ENCODE peak calls at places on chromosomes 2 and 18, in eight cellular contexts. W, E, Z, G, K, N, X and A are unnamed samples.

GRCh38 chr2:148643421-148643820 is 1.1 kb upstream of the EPC2 start:
- DNase-seq in X (no peak), N (no peak), W (no peak), E (no peak), G (no peak), Z (no peak), K (no peak), A (no peak)

GRCh38 chr2:40041983-40042382 is 262.9 kb upstream of the THUMPD2 start:
- DNase-seq in W (peak; percentile 18), G (peak; percentile 58), X (no peak), E (no peak), N (peak; percentile 82), K (no peak), Z (no peak), A (peak; percentile 75)

GRCh38 chr2:66866331-66867037 is 431.6 kb downstream of the MEIS1 start:
- DNase-seq in N (no peak), K (no peak), Z (no peak), X (no peak), W (no peak), G (no peak), E (no peak), A (no peak)

GRCh38 chr2:234102112-234102511 is 51.6 kb downstream of the SPP2 start:
- DNase-seq in Z (no peak), K (no peak), N (no peak), G (no peak), E (no peak), W (peak; percentile 72), X (peak; percentile 63), A (peak; percentile 14)

GRCh38 chr2:17877811-17878221 is 651 bp upstream of the KCNS3 start:
- DNase-seq in X (peak; percentile 11), N (peak; percentile 8), W (no peak), E (no peak), G (no peak), K (no peak), Z (no peak), A (no peak)

GRCh38 chr2:216130346-216130951 is 21.3 kb downstream of the XRCC5 start:
- DNase-seq in N (peak; percentile 57), W (no peak), K (no peak), X (no peak), G (no peak), E (no peak), Z (no peak), A (no peak)

GRCh38 chr2:143451622-143452021 is 322.4 kb downstream of the ARHGAP15 start:
- DNase-seq in W (no peak), E (no peak), K (no peak), X (peak; percentile 60), G (peak; percentile 86), N (no peak), Z (no peak), A (peak; percentile 69)

GRCh38 chr18:23193727-23194126 is 58.4 kb downstream of the CABLES1 start:
- DNase-seq in N (no peak), G (no peak), K (no peak), X (no peak), E (no peak), W (no peak), Z (no peak), A (no peak)

GRCh38 chr2:206642075-206643025 is at the start of gene FAM237A:
- DNase-seq in K (peak; percentile 84), W (peak; percentile 45), G (peak; percentile 63), X (peak; percentile 44), Z (no peak), E (peak; percentile 6), N (peak; percentile 73), A (peak; percentile 42)

GRCh38 chr2:9269295-9269694 is 62.7 kb downstream of the ASAP2 start:
- DNase-seq in K (no peak), G (no peak), W (no peak), Z (no peak), X (no peak), E (no peak), N (no peak), A (no peak)

GRCh38 chr18:78583739-78584066 is 395.9 kb upstream of the SALL3 start:
- DNase-seq in N (no peak), W (no peak), G (no peak), K (no peak), X (no peak), Z (no peak), E (no peak), A (no peak)

GRCh38 chr2:3174626-3175567 is 202.7 kb downstream of the EIPR1 start:
- DNase-seq in G (no peak), X (no peak), E (no peak), Z (no peak), N (no peak), K (peak; percentile 71), W (no peak), A (no peak)

GRCh38 chr18:24231773-24232735 is 93.2 kb downstream of the CABYR start:
- DNase-seq in E (no peak), G (peak; percentile 42), W (no peak), K (no peak), X (peak; percentile 20), Z (no peak), N (peak; percentile 73), A (no peak)

GRCh38 chr18:36532394-36532793 is 234.9 kb downstream of the FHOD3 start:
- DNase-seq in X (no peak), K (no peak), N (peak; percentile 66), G (peak; percentile 18), W (no peak), Z (no peak), E (no peak), A (peak; percentile 77)

GRCh38 chr2:77008925-77009706 is 513.1 kb downstream of the LRRTM4 start:
- DNase-seq in G (peak; percentile 65), E (no peak), X (peak; percentile 57), N (peak; percentile 2), K (no peak), Z (no peak), W (no peak), A (peak; percentile 61)

GRCh38 chr2:112006076-112006410 is 49.0 kb upstream of the TMEM87B start:
- DNase-seq in Z (no peak), G (peak; percentile 58), X (peak; percentile 43), N (peak; percentile 64), K (no peak), W (no peak), E (no peak), A (peak; percentile 74)

GRCh38 chr2:237264480-237265219 is 149.3 kb downstream of the COL6A3 start:
- DNase-seq in Z (no peak), G (peak; percentile 64), X (no peak), E (peak; percentile 11), K (peak; percentile 84), N (peak; percentile 88), W (no peak), A (peak; percentile 97)

GRCh38 chr18:23862071-23862470 is 152.5 kb upstream of the TTC39C start:
- DNase-seq in W (no peak), N (peak; percentile 70), X (peak; percentile 72), E (no peak), Z (no peak), G (peak; percentile 83), K (no peak), A (peak; percentile 95)

GRCh38 chr2:216606551-216607527 is 26.4 kb upstream of the IGFBP2 start:
- DNase-seq in E (no peak), X (no peak), N (no peak), K (no peak), W (no peak), Z (peak; percentile 52), G (no peak), A (no peak)

GRCh38 chr2:227366861-227367800 is 12.0 kb downstream of the TM4SF20 start:
- DNase-seq in G (no peak), N (peak; percentile 93), K (no peak), X (no peak), E (no peak), W (no peak), Z (no peak), A (peak; percentile 34)

GRCh38 chr2:72827999-72828646 is 2.3 kb upstream of the EXOC6B start:
- DNase-seq in X (peak; percentile 29), Z (no peak), W (no peak), E (no peak), G (peak; percentile 88), N (peak; percentile 73), K (no peak), A (peak; percentile 32)

GRCh38 chr2:51350100-51350499 is 318.2 kb upstream of the NRXN1 start:
- DNase-seq in G (no peak), E (no peak), X (no peak), W (no peak), K (no peak), N (peak; percentile 70), Z (no peak), A (no peak)

GRCh38 chr2:16632615-16633014 is 33.0 kb downstream of the CYRIA start:
- DNase-seq in N (no peak), X (no peak), Z (no peak), W (no peak), E (no peak), K (no peak), G (peak; percentile 50), A (no peak)

GRCh38 chr2:9832586-9832985 is 10.7 kb upstream of the TAF1B start:
- DNase-seq in N (peak; percentile 12), K (no peak), Z (no peak), X (no peak), W (no peak), G (peak; percentile 22), E (no peak), A (peak; percentile 23)

GRCh38 chr2:6412533-6413085 is 453.1 kb downstream of the CMPK2 start:
- DNase-seq in E (no peak), X (peak; percentile 74), K (no peak), G (peak; percentile 58), Z (no peak), N (no peak), W (no peak), A (peak; percentile 83)

GRCh38 chr2:189408294-189408693 is 33.0 kb upstream of the WDR75 start:
- DNase-seq in Z (no peak), X (no peak), N (no peak), W (no peak), E (no peak), K (no peak), G (no peak), A (no peak)

GRCh38 chr2:231197741-231198290 is 615 bp upstream of the ARMC9 start:
- DNase-seq in N (no peak), G (no peak), E (no peak), W (no peak), K (no peak), X (peak; percentile 12), Z (no peak), A (no peak)

GRCh38 chr2:138708682-138709241 is 71.4 kb downstream of the NXPH2 start:
- DNase-seq in G (peak; percentile 78), K (no peak), W (no peak), X (peak; percentile 6), N (peak; percentile 49), E (no peak), Z (no peak), A (no peak)

GRCh38 chr2:227939271-227940027 is 68.0 kb downstream of the DAW1 start:
- DNase-seq in Z (no peak), E (peak; percentile 14), X (peak; percentile 47), N (peak; percentile 72), W (peak; percentile 45), G (peak; percentile 50), K (no peak), A (peak; percentile 24)

GRCh38 chr2:23381498-23381897 is 3.5 kb upstream of the KLHL29 start:
- DNase-seq in W (no peak), X (no peak), G (no peak), E (no peak), K (no peak), N (no peak), Z (no peak), A (no peak)

GRCh38 chr2:203718087-203718486 is 11.6 kb downstream of the CD28 start:
- DNase-seq in N (peak; percentile 53), G (peak; percentile 35), Z (no peak), E (no peak), X (peak; percentile 20), K (no peak), W (no peak), A (peak; percentile 83)